ENCODE peak calls at places on chromosomes 16 and 17, in six cellular contexts. T is A673, V is heart left ventricle, L is SK-N-SH, C is GM23248, R is SJCRH30. I is an unnamed sample. For H3K4me1, the result is how much of the 10 kb centered on the place peaks cover.

GRCh38 chr16:57651344-57652333 is 16.5 kb upstream of the ADGRG3 start:
- DNase-seq in L (no peak), T (no peak), C (no peak), R (no peak), V (no peak), I (no peak)

GRCh38 chr16:64269756-64270155 is 852.1 kb downstream of the CDH11 start:
- DNase-seq in R (peak), T (no peak), L (no peak), V (no peak), C (no peak), I (no peak)

GRCh38 chr17:30372755-30373154 is 6.0 kb upstream of the CPD start:
- DNase-seq in L (no peak), R (no peak), V (no peak), T (no peak), C (peak), I (no peak)

GRCh38 chr17:66040402-66040801 is 151.5 kb downstream of the CEP112 start:
- DNase-seq in V (no peak), C (no peak), T (peak), L (no peak), R (no peak), I (peak)

GRCh38 chr17:5838661-5839300 is 231.4 kb upstream of the WSCD1 start:
- DNase-seq in C (no peak), R (no peak), L (no peak), T (no peak), V (no peak), I (peak)

GRCh38 chr17:8185580-8186445 is 4.2 kb downstream of the BORCS6 start:
- DNase-seq in R (peak), T (peak), V (peak), L (peak), C (peak), I (peak)

GRCh38 chr16:66483689-66484452 is 56.8 kb downstream of the BEAN1 start:
- DNase-seq in T (peak), R (peak), C (peak), V (peak), L (peak), I (peak)

GRCh38 chr17:43199633-43200032 is 12.0 kb upstream of the TMEM106A start:
- DNase-seq in C (no peak), L (no peak), V (no peak), T (no peak), R (no peak), I (no peak)

GRCh38 chr16:75011634-75012307 is 12.9 kb downstream of the ZNRF1 start:
- DNase-seq in V (no peak), R (no peak), T (peak), L (no peak), C (peak), I (no peak)

GRCh38 chr16:2250652-2251280 is 621 bp downstream of the ECI1 start:
- DNase-seq in V (no peak), R (no peak), C (peak), T (peak), L (no peak), I (no peak)

GRCh38 chr16:10408824-10409381 is 23.0 kb downstream of the ATF7IP2 start:
- DNase-seq in R (no peak), L (no peak), T (no peak), V (no peak), C (no peak), I (no peak)

GRCh38 chr16:9050102-9050830 is 41.2 kb upstream of the HAPSTR1 start:
- DNase-seq in R (no peak), C (peak), T (peak), L (peak), V (no peak), I (peak)

GRCh38 chr17:21300601-21301571 is 16.4 kb downstream of the MAP2K3 start:
- DNase-seq in T (no peak), L (no peak), V (no peak), C (no peak), R (no peak), I (no peak)

GRCh38 chr17:76270770-76271668 is 5.9 kb downstream of the UBALD2 start:
- DNase-seq in V (no peak), L (peak), R (peak), T (no peak), C (no peak), I (no peak)

GRCh38 chr17:48048321-48049140 is at the start of gene NFE2L1:
- DNase-seq in C (peak), V (peak), R (peak), L (peak), T (peak), I (no peak)
- H3K4me1 ChIP-seq in C (under half), V (under half), R (half or more), L (half or more), T (under half), I (under half)

GRCh38 chr16:67544844-67545664 is 16.4 kb downstream of the RIPOR1 start:
- DNase-seq in R (no peak), T (no peak), V (no peak), L (no peak), C (no peak), I (no peak)
- H3K4me1 ChIP-seq in R (under half), T (under half), V (under half), L (under half), C (under half), I (under half)

GRCh38 chr16:22022151-22022550 is 14.2 kb downstream of the MOSMO start:
- DNase-seq in R (no peak), L (no peak), T (no peak), V (no peak), C (no peak), I (no peak)
- H3K4me1 ChIP-seq in R (under half), L (under half), T (under half), V (under half), C (under half), I (under half)

DNA sequence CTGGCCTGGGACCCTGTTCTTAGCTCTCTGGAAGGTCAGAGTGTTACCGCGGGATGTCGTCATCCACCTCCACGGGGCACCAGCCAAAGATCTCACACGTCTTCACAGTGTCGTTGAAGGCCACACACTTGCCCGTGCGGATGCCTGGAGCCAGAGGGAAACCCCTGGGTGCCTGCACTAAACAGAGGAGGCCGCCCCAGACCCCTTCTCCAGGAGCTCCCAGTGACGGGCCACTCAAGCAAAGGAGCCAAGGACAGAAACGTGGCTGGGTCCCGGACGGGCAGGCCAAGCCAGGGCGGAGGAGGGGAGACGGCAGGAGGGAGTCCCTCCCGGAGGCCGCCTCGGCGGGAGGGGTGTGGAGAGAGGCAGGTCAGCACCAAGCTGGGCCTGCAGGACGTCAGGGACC is 11.0 kb upstream of the CAMKK1 start:
- DNase-seq in C (no peak), R (no peak), L (no peak), T (no peak), V (no peak), I (no peak)
- H3K4me1 ChIP-seq in C (under half), R (under half), L (under half), T (under half), V (under half), I (under half)

GRCh38 chr16:85762970-85763369 is 12.1 kb upstream of the C16orf74 start:
- DNase-seq in T (no peak), V (no peak), C (no peak), R (peak), L (no peak), I (no peak)

GRCh38 chr16:85757341-85757822 is 6.5 kb upstream of the C16orf74 start:
- DNase-seq in C (peak), L (no peak), R (peak), V (no peak), T (no peak), I (no peak)

GRCh38 chr16:85759136-85759535 is 8.2 kb upstream of the C16orf74 start:
- DNase-seq in T (no peak), V (no peak), C (no peak), R (peak), L (no peak), I (no peak)

GRCh38 chr16:85761866-85762265 is 11.0 kb upstream of the C16orf74 start:
- DNase-seq in T (peak), R (no peak), L (no peak), V (no peak), C (no peak), I (no peak)

GRCh38 chr16:85759631-85760419 is 8.9 kb upstream of the C16orf74 start:
- DNase-seq in V (no peak), R (peak), T (no peak), C (peak), L (no peak), I (no peak)
- H3K4me1 ChIP-seq in V (under half), R (under half), T (under half), C (under half), L (under half), I (under half)